ENCODE peak calls at places on chromosome 18, in four cellular contexts. K is uterus, T is psoas muscle, O is foreskin fibroblast. G is an unnamed sample.

GRCh38 chr18:67144342-67144741 is 372.2 kb downstream of the DSEL start:
- DNase-seq in K (no peak), T (no peak), O (no peak), G (no peak)

GRCh38 chr18:64668563-64668962 is 519.7 kb upstream of the LINC00305 start:
- DNase-seq in K (no peak), T (no peak), O (no peak), G (no peak)

GRCh38 chr18:45526120-45526841 is 89.0 kb upstream of the SLC14A2 start:
- DNase-seq in K (peak; percentile 28), T (no peak), O (no peak), G (peak; percentile 85)

GRCh38 chr18:63293930-63294329 is 25.6 kb downstream of the BCL2 start:
- DNase-seq in K (no peak), T (no peak), O (no peak), G (no peak)

GRCh38 chr18:67199993-67200617 is 316.4 kb downstream of the DSEL start:
- DNase-seq in K (no peak), T (no peak), O (peak; percentile 28), G (peak; percentile 78)

GRCh38 chr18:5103286-5103685 is 93.8 kb downstream of the AKAIN1 start:
- DNase-seq in K (no peak), T (no peak), O (no peak), G (no peak)

GRCh38 chr18:23924813-23925212 is 89.7 kb upstream of the TTC39C start:
- DNase-seq in K (no peak), T (no peak), O (peak; percentile 67), G (peak; percentile 65)

GRCh38 chr18:78796693-78797455 is 182.7 kb upstream of the SALL3 start:
- DNase-seq in K (no peak), T (no peak), O (no peak), G (no peak)

GRCh38 chr18:46917808-46918600 is 602 bp downstream of the KATNAL2 start:
- DNase-seq in K (peak; percentile 29), T (peak; percentile 39), O (peak; percentile 48), G (peak; percentile 38)

GRCh38 chr18:67151366-67151765 is 365.2 kb downstream of the DSEL start:
- DNase-seq in K (no peak), T (no peak), O (no peak), G (no peak)

GRCh38 chr18:22547807-22548561 is 130.3 kb upstream of the CTAGE1 start:
- DNase-seq in K (peak; percentile 47), T (no peak), O (peak; percentile 76), G (no peak)

GRCh38 chr18:31978616-31979015 is 35.7 kb upstream of the TRAPPC8 start:
- DNase-seq in K (no peak), T (no peak), O (no peak), G (no peak)

GRCh38 chr18:45974088-45974536 is 7.0 kb upstream of the EPG5 start:
- DNase-seq in K (peak; percentile 27), T (no peak), O (peak; percentile 77), G (peak; percentile 92)

GRCh38 chr18:66560092-66560491 is 43.8 kb downstream of the CDH19 start:
- DNase-seq in K (no peak), T (no peak), O (no peak), G (peak; percentile 0)

GRCh38 chr18:46716827-46717226 is 40.0 kb downstream of the ST8SIA5 start:
- DNase-seq in K (no peak), T (no peak), O (no peak), G (no peak)

GRCh38 chr18:2147866-2148265 is 423.4 kb downstream of the METTL4 start:
- DNase-seq in K (peak; percentile 14), T (peak; percentile 60), O (no peak), G (peak; percentile 95)

GRCh38 chr18:35491689-35492077 is 6.1 kb downstream of the INO80C start:
- DNase-seq in K (no peak), T (no peak), O (no peak), G (no peak)

GRCh38 chr18:52160652-52161051 is 179.3 kb upstream of the DCC start:
- DNase-seq in K (no peak), T (no peak), O (peak; percentile 1), G (no peak)

GRCh38 chr18:35076556-35076955 is 35.3 kb downstream of the MAPRE2 start:
- DNase-seq in K (no peak), T (no peak), O (peak; percentile 50), G (peak; percentile 89)

GRCh38 chr18:55524353-55525123 is 63.5 kb downstream of the TCF4 start:
- DNase-seq in K (no peak), T (no peak), O (no peak), G (no peak)

GRCh38 chr18:46821856-46822711 is 65.2 kb upstream of the ST8SIA5 start:
- DNase-seq in K (no peak), T (no peak), O (no peak), G (no peak)

GRCh38 chr18:43656547-43656946 is 379.3 kb upstream of the SYT4 start:
- DNase-seq in K (no peak), T (no peak), O (no peak), G (peak; percentile 21)

GRCh38 chr18:23800902-23801301 is 111.6 kb downstream of the LAMA3 start:
- DNase-seq in K (no peak), T (no peak), O (no peak), G (no peak)

GRCh38 chr18:13614701-13615288 is 111.6 kb downstream of the FAM210A start:
- DNase-seq in K (no peak), T (peak; percentile 42), O (no peak), G (no peak)

GRCh38 chr18:50192903-50193795 is 1.8 kb downstream of the MYO5B start:
- DNase-seq in K (no peak), T (no peak), O (no peak), G (no peak)

GRCh38 chr18:8654482-8655451 is 45.5 kb downstream of the RAB12 start:
- DNase-seq in K (no peak), T (no peak), O (no peak), G (peak; percentile 59)

GRCh38 chr18:51751901-51752300 is 554.4 kb upstream of the MEX3C start:
- DNase-seq in K (no peak), T (no peak), O (no peak), G (no peak)

GRCh38 chr18:79738041-79738461 is 58.4 kb downstream of the CTDP1 start:
- DNase-seq in K (no peak), T (no peak), O (no peak), G (no peak)

GRCh38 chr18:9449987-9450386 is 25.3 kb upstream of the RALBP1 start:
- DNase-seq in K (no peak), T (no peak), O (no peak), G (no peak)

GRCh38 chr18:21706386-21706865 is 1.9 kb upstream of the ABHD3 start:
- DNase-seq in K (no peak), T (no peak), O (no peak), G (no peak)

GRCh38 chr18:14930076-14930475 is 182.1 kb downstream of the ANKRD30B start:
- DNase-seq in K (no peak), T (no peak), O (no peak), G (no peak)

GRCh38 chr18:48007955-48008701 is 77.7 kb upstream of the SMAD2 start:
- DNase-seq in K (peak; percentile 54), T (peak; percentile 68), O (no peak), G (no peak)
- TF ChIP-seq CTCF in K (peak; percentile 20), T (peak; percentile 76), O (no peak), G (peak; percentile 46)

GRCh38 chr18:77054606-77055428 is 77.8 kb downstream of the MBP start:
- DNase-seq in K (peak; percentile 81), T (peak; percentile 82), O (peak; percentile 91), G (peak; percentile 92)
- H3K4me3 ChIP-seq in K (no peak overlapping the region), T (peak overlapping the region; percentile 27), O (no peak overlapping the region), G (no peak overlapping the region)

GRCh38 chr18:54330768-54331548 is 26.7 kb downstream of the STARD6 start:
- DNase-seq in K (no peak), T (no peak), O (no peak), G (no peak)
- TF ChIP-seq CTCF in K (no peak), T (no peak), O (no peak), G (no peak)

GRCh38 chr18:57073516-57074187 is 73.2 kb upstream of the BOD1L2 start:
- DNase-seq in K (no peak), T (no peak), O (no peak), G (no peak)
- H3K4me3 ChIP-seq in K (no peak overlapping the region), T (no peak overlapping the region), O (no peak overlapping the region), G (no peak overlapping the region)

GRCh38 chr18:75745147-75745546 is 317.6 kb upstream of the SMIM21 start:
- DNase-seq in K (no peak), T (no peak), O (no peak), G (no peak)
- TF ChIP-seq CTCF in K (no peak), T (no peak), O (no peak), G (no peak)

DNA sequence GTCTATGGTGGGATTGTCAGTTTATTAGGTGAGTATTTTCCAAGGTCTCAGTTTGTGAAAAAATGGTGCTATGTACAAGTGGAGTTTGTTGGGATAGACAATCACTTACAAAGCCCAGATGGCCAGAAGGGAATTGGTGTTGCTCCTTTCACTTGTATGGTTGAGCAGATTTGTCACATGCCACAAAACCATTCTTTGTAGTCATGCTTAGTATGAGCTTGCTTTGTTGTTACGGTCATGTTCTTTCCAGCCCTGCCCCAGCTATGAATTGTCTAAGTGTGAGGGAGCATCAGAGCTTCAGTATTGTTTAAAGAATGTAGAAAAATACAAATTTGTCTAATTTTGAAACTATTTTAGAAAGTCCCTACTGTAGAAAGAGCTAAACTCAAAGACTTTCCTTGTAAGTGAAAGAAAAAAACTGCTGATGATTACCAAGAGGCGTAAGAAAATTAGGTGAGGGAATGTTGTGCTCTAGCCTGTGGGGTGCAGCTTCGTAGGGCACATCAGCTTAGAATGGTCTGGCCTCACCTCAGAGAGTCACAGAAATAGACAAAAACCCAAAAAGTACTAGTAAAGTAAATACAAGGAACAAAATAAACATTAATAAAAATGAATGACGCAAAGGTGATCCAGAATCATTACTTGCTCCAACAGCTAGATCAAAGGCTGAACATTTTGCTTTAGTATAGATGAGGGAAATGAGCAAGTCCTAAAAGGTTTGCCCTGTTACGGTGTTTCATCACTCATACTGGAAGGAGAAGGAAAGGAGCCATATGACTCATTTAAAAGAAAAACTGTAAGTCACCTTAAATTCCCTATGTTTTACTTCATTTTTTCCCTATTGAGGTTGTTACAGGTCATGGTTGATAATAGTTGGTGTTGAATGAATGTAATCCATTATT is 9.2 kb downstream of the TGIF1 start:
- DNase-seq in K (no peak), T (no peak), O (no peak), G (peak; percentile 81)
- H3K4me3 ChIP-seq in K (no peak overlapping the region), T (no peak overlapping the region), O (no peak overlapping the region), G (no peak overlapping the region)

GRCh38 chr18:37684590-37684989 is 119.0 kb upstream of the CELF4 start:
- DNase-seq in K (no peak), T (no peak), O (no peak), G (no peak)
- TF ChIP-seq CTCF in K (no peak), T (no peak), O (no peak), G (no peak)

GRCh38 chr18:57918601-57919000 is 115.5 kb upstream of the ATP8B1 start:
- DNase-seq in K (no peak), T (no peak), O (no peak), G (no peak)

GRCh38 chr18:57913686-57914085 is 110.6 kb upstream of the ATP8B1 start:
- DNase-seq in K (no peak), T (no peak), O (no peak), G (no peak)

GRCh38 chr18:57915848-57916596 is 112.9 kb upstream of the ATP8B1 start:
- DNase-seq in K (no peak), T (no peak), O (no peak), G (no peak)

GRCh38 chr18:57915241-57915640 is 112.1 kb upstream of the ATP8B1 start:
- DNase-seq in K (no peak), T (no peak), O (no peak), G (no peak)

GRCh38 chr18:57916684-57917083 is 113.6 kb upstream of the ATP8B1 start:
- DNase-seq in K (no peak), T (no peak), O (no peak), G (no peak)
- H3K4me3 ChIP-seq in K (no peak overlapping the region), T (no peak overlapping the region), O (no peak overlapping the region), G (no peak overlapping the region)

G was measured in fibroblast of the aortic adventitia.